ENCODE peak calls at places on chromosome 11, in seven cellular contexts. B is left lung, T is neuronal stem cell, V is uterus, D is HepG2, P is heart right ventricle, Q is stomach. E is an unnamed sample. For H3K27me3, the result is how much of the 10 kb centered on the place peaks cover.

GRCh38 chr11:56545531-56545930 is 2.5 kb upstream of the OR5M11 start:
- DNase-seq in P (no peak), Q (no peak), B (no peak), D (no peak), V (no peak), T (no peak), E (no peak)

GRCh38 chr11:30586251-30587144 is at the start of gene MPPED2:
- DNase-seq in Q (no peak), V (peak), D (no peak), P (peak), B (peak), T (peak), E (peak)

GRCh38 chr11:124930799-124931198 is 5.0 kb downstream of the HEPACAM start:
- DNase-seq in B (no peak), D (no peak), P (no peak), Q (no peak), T (no peak), V (no peak), E (no peak)

GRCh38 chr11:57513911-57514537 is 1.5 kb downstream of the SLC43A1 start:
- DNase-seq in T (no peak), B (peak), P (peak), D (no peak), V (peak), Q (peak), E (no peak)

GRCh38 chr11:21554284-21554683 is 638.6 kb upstream of the ANO5 start:
- DNase-seq in V (no peak), Q (no peak), B (no peak), D (no peak), P (no peak), T (no peak), E (no peak)

GRCh38 chr11:6812391-6813005 is 13.0 kb upstream of the OR6A2 start:
- DNase-seq in P (no peak), Q (no peak), T (peak), V (no peak), B (no peak), D (peak), E (no peak)

GRCh38 chr11:117217685-117218084 is 14.2 kb downstream of the PCSK7 start:
- DNase-seq in P (no peak), B (no peak), T (no peak), V (peak), D (no peak), Q (no peak), E (peak)

GRCh38 chr11:100009728-100010127 is 677.4 kb upstream of the ARHGAP42 start:
- DNase-seq in D (no peak), Q (no peak), T (no peak), V (no peak), P (no peak), B (no peak), E (no peak)

GRCh38 chr11:80899381-80899780 is 1458.6 kb upstream of the TENM4 start:
- DNase-seq in T (no peak), B (no peak), Q (no peak), V (no peak), D (no peak), P (no peak), E (no peak)

GRCh38 chr11:128619540-128620305 is 32.4 kb upstream of the ETS1 start:
- DNase-seq in B (no peak), D (no peak), T (no peak), V (no peak), Q (no peak), P (no peak), E (no peak)

GRCh38 chr11:123129920-123130319 is 65.1 kb downstream of the CLMP start:
- DNase-seq in D (no peak), T (no peak), Q (no peak), P (no peak), B (no peak), V (no peak), E (no peak)

GRCh38 chr11:60899021-60899936 is 7.1 kb downstream of the PRPF19 start:
- DNase-seq in D (peak), P (no peak), T (peak), B (no peak), V (peak), Q (peak), E (no peak)

GRCh38 chr11:113401718-113402117 is 14.1 kb downstream of the ANKK1 start:
- DNase-seq in D (no peak), V (no peak), Q (peak), B (no peak), P (peak), T (no peak), E (peak)

GRCh38 chr11:85937838-85938237 is 82.7 kb downstream of the CCDC83 start:
- DNase-seq in B (no peak), P (no peak), V (no peak), Q (no peak), T (no peak), D (no peak), E (no peak)

GRCh38 chr11:73856001-73856663 is 20.5 kb downstream of the COA4 start:
- DNase-seq in V (no peak), B (no peak), D (no peak), T (no peak), Q (no peak), P (no peak), E (no peak)

GRCh38 chr11:85826096-85826855 is 15.3 kb upstream of the SYTL2 start:
- DNase-seq in T (no peak), V (peak), Q (no peak), B (no peak), D (no peak), P (peak), E (no peak)

GRCh38 chr11:27898166-27898565 is 197.9 kb upstream of the BDNF start:
- DNase-seq in B (no peak), V (no peak), Q (no peak), D (no peak), P (no peak), T (no peak), E (no peak)

GRCh38 chr11:112748713-112749481 is 212.3 kb upstream of the NCAM1 start:
- DNase-seq in T (no peak), V (peak), D (no peak), B (no peak), Q (no peak), P (no peak), E (no peak)

GRCh38 chr11:125227151-125227550 is 62.6 kb downstream of the PKNOX2 start:
- DNase-seq in B (no peak), D (no peak), V (no peak), Q (no peak), P (no peak), T (no peak), E (no peak)

GRCh38 chr11:114984611-114985163 is 306.4 kb downstream of the NXPE2 start:
- DNase-seq in Q (no peak), V (no peak), D (no peak), P (no peak), B (no peak), T (no peak), E (no peak)

DNA sequence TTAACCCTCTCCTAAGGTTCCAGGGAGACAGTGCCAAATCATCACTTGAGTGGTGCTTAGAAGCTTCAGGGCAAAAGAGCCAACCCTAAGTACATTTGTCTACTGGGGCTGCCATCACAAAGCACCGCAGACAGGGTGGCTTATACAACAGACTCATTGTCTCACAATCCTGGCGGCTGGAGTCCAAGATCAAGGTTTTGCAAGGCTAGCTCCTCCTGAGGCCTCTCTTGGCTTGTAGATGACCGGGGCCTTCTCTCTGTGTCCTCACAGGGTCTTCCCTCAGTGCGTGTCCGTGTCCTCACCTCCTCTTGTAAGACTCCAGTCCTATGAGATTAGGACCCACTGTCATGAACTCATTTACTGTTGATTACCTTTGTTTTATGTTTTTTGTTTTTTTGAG is 34.1 kb upstream of the CD81 start:
- DNase-seq in P (no peak), V (no peak), T (no peak), D (no peak), Q (no peak), B (no peak), E (no peak)
- H3K27ac ChIP-seq in P (no peak), V (no peak), T (no peak), D (no peak), Q (no peak), B (no peak), E (no peak)

DNA sequence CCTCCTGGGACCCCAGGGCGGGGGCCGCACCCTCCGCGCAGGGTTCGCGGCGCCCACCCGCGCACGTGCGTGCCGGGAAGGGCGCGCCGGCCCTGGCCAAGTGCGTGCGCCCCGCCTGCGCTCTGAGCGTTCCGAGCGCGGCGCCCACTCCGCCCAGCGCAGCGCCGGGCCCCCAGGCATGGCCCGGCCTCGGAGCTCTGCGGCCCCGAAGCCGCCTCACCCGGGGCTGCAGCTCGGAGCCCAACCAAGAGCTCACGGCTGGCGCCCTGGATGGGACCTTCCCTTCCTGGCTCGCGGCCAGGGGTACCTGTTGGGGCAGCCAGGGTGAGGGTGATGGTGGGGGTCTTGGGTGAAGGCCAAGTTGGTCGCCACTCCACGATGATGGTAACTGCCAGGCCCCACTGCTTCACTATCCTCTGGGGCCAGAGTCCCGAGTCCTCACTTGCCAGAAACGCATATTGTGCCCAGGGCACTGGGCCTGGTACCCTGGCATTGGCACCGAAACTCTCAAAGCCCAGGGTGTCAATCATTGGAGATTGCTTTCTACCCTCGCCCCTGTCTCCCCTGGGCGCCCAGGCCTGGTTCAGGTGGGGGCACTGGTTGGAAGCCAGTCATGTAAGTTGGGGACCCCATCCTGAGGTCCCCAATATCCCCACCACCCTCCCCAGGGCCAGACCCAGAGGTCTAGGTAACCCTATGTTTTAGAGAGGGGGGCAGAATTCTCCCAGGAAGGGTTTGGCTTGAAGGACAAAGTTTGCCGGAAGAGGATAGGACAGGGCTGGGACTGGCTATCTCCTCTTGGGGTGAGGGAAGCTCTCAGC is 889 bp downstream of the ANO1 start:
- DNase-seq in V (no peak), B (peak), T (no peak), D (no peak), Q (no peak), P (no peak), E (no peak)
- H3K4me3 ChIP-seq in V (peak), B (no peak), T (peak), D (no peak), Q (peak), P (peak), E (peak)

GRCh38 chr11:11211186-11211585 is 141.9 kb downstream of the CSNK2A3 start:
- DNase-seq in V (no peak), B (no peak), T (no peak), Q (no peak), D (no peak), P (no peak), E (no peak)
- H3K27me3 ChIP-seq in V (under half), B (under half), T (under half), Q (under half), D (under half), P (under half), E (under half)

GRCh38 chr11:121366970-121367369 is 74.4 kb downstream of the SC5D start:
- DNase-seq in V (peak), B (no peak), Q (no peak), T (no peak), P (no peak), D (no peak), E (no peak)
- H3K27ac ChIP-seq in V (no peak), B (no peak), Q (no peak), T (no peak), P (no peak), D (no peak), E (no peak)

DNA sequence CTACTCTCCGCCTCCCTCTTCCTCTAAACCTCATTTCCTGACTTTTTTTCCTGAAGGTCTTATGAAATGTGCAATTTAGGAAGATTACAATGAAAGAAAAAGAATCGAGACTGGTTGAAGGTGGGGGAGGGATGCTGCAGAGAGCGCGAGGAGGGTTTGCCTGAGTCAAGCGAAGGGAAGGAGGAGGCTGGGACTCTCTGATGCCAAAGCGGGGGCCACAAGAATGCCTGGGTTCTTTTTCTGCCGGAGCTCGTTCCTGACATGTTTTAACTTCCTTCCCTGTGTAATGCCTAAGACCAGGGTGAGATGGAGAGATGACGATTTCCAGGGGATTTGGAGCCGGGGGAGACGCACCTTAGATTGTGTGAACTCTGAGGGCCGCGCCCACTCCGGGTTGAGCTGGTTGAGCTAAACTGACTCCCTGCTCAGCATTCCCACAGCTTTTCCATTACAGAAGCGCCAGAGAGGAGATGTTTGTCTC is 270.5 kb upstream of the SORL1-AS1 start:
- DNase-seq in B (no peak), Q (no peak), T (no peak), V (peak), P (peak), D (no peak), E (peak)
- H3K4me3 ChIP-seq in B (peak), Q (peak), T (peak), V (peak), P (peak), D (no peak), E (peak)

GRCh38 chr11:107587306-107587979 is 3.5 kb upstream of the ELMOD1 start:
- DNase-seq in T (no peak), B (no peak), V (no peak), P (no peak), Q (no peak), D (no peak), E (no peak)
- H3K27me3 ChIP-seq in T (under half), B (under half), V (under half), P (half or more), Q (under half), D (under half), E (under half)

E was measured in ascending aorta.